ENCODE peak calls at places on chromosomes 11 and 22, in four cellular contexts. U is A549, P is lower lobe of right lung, O is lung. R is an unnamed sample. For H3K4me1, the result is how much of the 10 kb centered on the place peaks cover.

GRCh38 chr11:126914941-126915340 is 85.6 kb downstream of the KIRREL3 start:
- DNase-seq in U (no peak), P (no peak), O (no peak), R (no peak)

GRCh38 chr11:18721576-18722292 is 4.3 kb downstream of the IGSF22 start:
- DNase-seq in U (peak), P (peak), O (peak), R (peak)

GRCh38 chr11:122732342-122733300 is 77.1 kb downstream of the UBASH3B start:
- DNase-seq in U (no peak), P (no peak), O (no peak), R (no peak)

GRCh38 chr22:24423519-24424000 is 3.8 kb upstream of the ADORA2A start:
- DNase-seq in U (peak), P (peak), O (peak), R (no peak)

GRCh38 chr11:134539285-134539684 is 127.2 kb upstream of the B3GAT1 start:
- DNase-seq in U (no peak), P (no peak), O (no peak), R (no peak)

GRCh38 chr11:110857885-110858555 is 145.8 kb upstream of the ARHGAP20 start:
- DNase-seq in U (no peak), P (no peak), O (no peak), R (no peak)

GRCh38 chr22:26567610-26568009 is 22.3 kb downstream of the TPST2 start:
- DNase-seq in U (no peak), P (no peak), O (no peak), R (no peak)

GRCh38 chr11:128632151-128632791 is 44.9 kb upstream of the ETS1 start:
- DNase-seq in U (peak), P (no peak), O (no peak), R (no peak)

GRCh38 chr11:94507485-94507884 is 4.8 kb upstream of the C11orf97 start:
- DNase-seq in U (no peak), P (no peak), O (no peak), R (no peak)

GRCh38 chr22:17803871-17804270 is 29.6 kb upstream of the BID start:
- DNase-seq in U (no peak), P (no peak), O (no peak), R (no peak)

GRCh38 chr11:97361812-97362378 is 972.1 kb downstream of the JRKL start:
- DNase-seq in U (no peak), P (no peak), O (no peak), R (no peak)

GRCh38 chr11:96173424-96173823 is 169.6 kb downstream of the MAML2 start:
- DNase-seq in U (no peak), P (no peak), O (no peak), R (no peak)

GRCh38 chr11:72751293-72752087 is 718 bp downstream of the ARAP1 start:
- DNase-seq in U (no peak), P (no peak), O (peak), R (no peak)

GRCh38 chr11:10314199-10315072 is 9.6 kb downstream of the ADM start:
- DNase-seq in U (peak), P (no peak), O (no peak), R (no peak)

GRCh38 chr11:69007978-69008381 is 5.1 kb downstream of the MRGPRF start:
- DNase-seq in U (peak), P (peak), O (no peak), R (no peak)

GRCh38 chr22:25582946-25583345 is 18.5 kb downstream of the GRK3 start:
- DNase-seq in U (no peak), P (no peak), O (no peak), R (no peak)

GRCh38 chr11:60984616-60985015 is 13.1 kb downstream of the CD6 start:
- DNase-seq in U (no peak), P (no peak), O (no peak), R (no peak)

GRCh38 chr11:86463120-86463519 is 88.4 kb downstream of the CCDC81 start:
- DNase-seq in U (no peak), P (no peak), O (no peak), R (no peak)

GRCh38 chr22:38292694-38293093 is 19.9 kb upstream of the TMEM184B start:
- DNase-seq in U (no peak), P (no peak), O (no peak), R (no peak)

GRCh38 chr11:106281455-106282173 is 204.2 kb downstream of the AASDHPPT start:
- DNase-seq in U (peak), P (no peak), O (no peak), R (no peak)

GRCh38 chr11:44493383-44493782 is 72.1 kb upstream of the CD82 start:
- DNase-seq in U (no peak), P (no peak), O (no peak), R (no peak)

GRCh38 chr11:134291196-134291595 is 15.0 kb downstream of the GLB1L3 start:
- DNase-seq in U (no peak), P (no peak), O (no peak), R (no peak)

GRCh38 chr22:19817561-19818263 is 37.0 kb downstream of the GNB1L start:
- DNase-seq in U (no peak), P (peak), O (peak), R (no peak)

GRCh38 chr22:44448271-44448780 is 49.7 kb downstream of the RTL6 start:
- DNase-seq in U (peak), P (no peak), O (no peak), R (no peak)

GRCh38 chr11:44985721-44986120 is 35.0 kb upstream of the TP53I11 start:
- DNase-seq in U (no peak), P (no peak), O (no peak), R (no peak)

GRCh38 chr22:37173709-37174108 is 14.3 kb downstream of the C1QTNF6 start:
- DNase-seq in U (no peak), P (peak), O (no peak), R (no peak)

GRCh38 chr11:7116370-7116769 is 27.6 kb downstream of the RBMXL2 start:
- DNase-seq in U (no peak), P (no peak), O (no peak), R (no peak)

GRCh38 chr22:48705159-48705916 is 1122.3 kb downstream of the BRD1 start:
- DNase-seq in U (no peak), P (peak), O (no peak), R (no peak)

GRCh38 chr22:25895678-25896077 is 153.7 kb downstream of the MYO18B start:
- DNase-seq in U (no peak), P (no peak), O (no peak), R (no peak)

GRCh38 chr11:11027271-11027670 is 169.4 kb upstream of the ZBED5 start:
- DNase-seq in U (peak), P (no peak), O (peak), R (no peak)

GRCh38 chr11:27018902-27019544 is 21.6 kb upstream of the BBOX1 start:
- DNase-seq in U (no peak), P (no peak), O (no peak), R (no peak)

GRCh38 chr11:12694182-12694531 is 19.9 kb downstream of the TEAD1 start:
- DNase-seq in U (peak), P (peak), O (no peak), R (no peak)
- H3K4me1 ChIP-seq in U (half or more), P (half or more), O (under half), R (under half)

GRCh38 chr11:1762537-1763302 is 1.0 kb downstream of the CTSD start:
- DNase-seq in U (peak), P (peak), O (peak), R (no peak)

GRCh38 chr11:1761857-1762536 is 1.7 kb downstream of the CTSD start:
- DNase-seq in U (no peak), P (peak), O (no peak), R (no peak)

GRCh38 chr11:1761110-1761856 is 2.4 kb downstream of the CTSD start:
- DNase-seq in U (no peak), P (peak), O (no peak), R (no peak)

GRCh38 chr11:1763796-1764661 is at the start of gene CTSD:
- DNase-seq in U (peak), P (peak), O (peak), R (no peak)

DNA sequence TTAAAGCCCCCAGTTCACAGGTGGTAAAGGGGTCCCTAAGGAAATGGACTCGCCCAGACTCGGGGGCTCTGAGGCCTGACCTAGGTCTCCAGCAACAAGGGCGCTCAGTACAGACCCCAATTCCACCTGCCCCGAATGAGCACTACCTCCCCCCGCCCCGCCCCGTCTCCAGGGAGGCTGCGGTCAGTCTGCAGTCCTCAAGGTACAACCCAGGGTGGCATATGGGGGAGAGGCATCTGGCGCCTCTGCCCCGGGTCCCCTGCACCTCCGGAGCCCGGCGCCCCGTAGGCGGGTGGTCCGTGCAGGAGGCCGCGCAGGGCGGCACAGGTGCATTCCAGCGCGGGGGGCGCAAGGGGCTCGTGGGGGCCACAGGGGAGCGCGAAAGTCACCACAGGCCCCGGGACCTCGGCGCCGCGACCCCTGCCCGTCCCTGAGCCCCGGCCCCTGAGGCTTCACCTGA is 361 bp downstream of the CTSD start:
- DNase-seq in U (no peak), P (no peak), O (no peak), R (no peak)
- H3K27ac ChIP-seq in U (peak), P (peak), O (peak), R (no peak)

DNA sequence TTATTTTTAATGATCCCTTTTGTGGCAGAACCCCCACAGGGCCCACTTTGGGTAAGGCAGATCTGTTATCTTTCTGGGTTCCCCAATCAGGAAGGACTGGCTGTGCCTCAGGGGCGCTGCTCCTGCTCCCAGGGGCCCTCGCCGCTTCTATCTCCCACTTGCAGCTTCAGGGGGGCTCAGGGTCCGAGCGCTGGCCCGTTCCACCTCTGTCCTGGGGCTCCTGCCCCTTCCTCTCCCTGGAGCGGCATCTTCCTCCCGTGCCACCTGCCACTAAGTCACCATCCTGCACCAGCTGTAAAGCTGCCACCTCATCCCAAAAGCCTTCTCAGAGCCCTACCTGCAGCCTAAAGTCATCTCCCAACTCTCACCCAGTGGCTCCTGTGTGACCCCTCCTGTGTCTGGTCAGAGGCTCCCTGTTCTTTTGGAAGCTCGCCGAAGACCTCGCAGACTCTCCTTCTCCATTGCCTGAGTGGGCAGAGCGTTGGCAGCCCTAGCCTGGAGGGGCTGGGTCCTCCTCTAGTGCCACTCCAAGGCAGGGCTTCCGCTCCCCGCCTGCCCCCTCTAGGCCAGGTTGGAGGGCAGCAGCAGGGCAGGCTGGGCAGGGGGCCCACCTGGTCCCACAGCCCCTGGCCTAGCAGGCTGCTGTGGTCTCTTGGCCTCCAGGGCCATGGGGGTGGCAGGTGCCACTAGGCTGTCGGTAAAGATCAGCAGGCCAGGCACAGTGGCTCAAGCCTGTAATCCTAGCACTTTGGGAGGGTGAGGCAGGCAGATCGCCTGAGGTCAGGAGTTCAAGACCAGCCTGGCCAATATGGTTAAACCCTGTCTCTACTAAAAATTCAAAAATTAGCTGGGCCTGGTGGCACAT is 106.7 kb downstream of the MORC2 start:
- DNase-seq in U (no peak), P (no peak), O (no peak), R (no peak)
- H3K4me3 ChIP-seq in U (no peak), P (no peak), O (no peak), R (no peak)

GRCh38 chr11:78557236-78557635 is 17.4 kb downstream of the NARS2 start:
- DNase-seq in U (no peak), P (no peak), O (no peak), R (no peak)

GRCh38 chr11:78562398-78562797 is 12.3 kb downstream of the NARS2 start:
- DNase-seq in U (no peak), P (no peak), O (no peak), R (no peak)

GRCh38 chr11:78560066-78560597 is 14.5 kb downstream of the NARS2 start:
- DNase-seq in U (no peak), P (no peak), O (no peak), R (no peak)

GRCh38 chr11:78564037-78564888 is 10.4 kb downstream of the NARS2 start:
- DNase-seq in U (peak), P (no peak), O (peak), R (no peak)

DNA sequence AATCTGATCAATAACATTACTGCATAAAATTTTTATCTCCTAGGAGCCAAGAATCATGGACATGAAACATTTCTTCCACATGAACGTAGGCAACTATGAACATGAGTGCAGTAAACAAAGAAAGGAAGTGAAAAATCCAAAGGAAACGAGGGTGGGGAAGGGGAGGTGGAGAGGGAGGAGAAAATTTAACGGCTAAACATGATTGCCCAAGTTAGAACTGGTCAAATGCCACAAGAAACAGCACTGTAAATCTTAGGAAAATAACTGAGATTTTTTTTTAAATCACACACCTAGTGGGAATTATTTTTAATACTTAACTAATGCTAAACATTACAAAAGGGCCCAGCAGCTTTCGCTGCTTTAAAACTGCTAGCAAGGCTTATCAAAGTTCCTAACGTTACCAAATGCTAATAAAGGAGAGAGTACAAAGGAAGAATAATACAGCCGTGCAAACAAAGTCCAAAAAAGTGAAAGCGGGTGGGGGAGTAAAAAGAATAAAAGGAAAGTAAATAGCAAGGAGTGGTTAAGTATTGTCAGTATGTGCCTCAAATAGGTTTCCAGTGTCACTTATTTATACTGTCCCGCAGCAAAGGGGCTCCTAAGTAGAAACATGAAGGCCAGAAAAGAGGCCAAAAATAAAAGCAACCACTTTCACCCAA is 13.7 kb downstream of the NARS2 start:
- DNase-seq in U (no peak), P (no peak), O (no peak), R (no peak)
- H3K4me1 ChIP-seq in U (under half), P (under half), O (under half), R (under half)

GRCh38 chr11:118349475-118349874 is 5.3 kb downstream of the CD3G start:
- DNase-seq in U (no peak), P (no peak), O (no peak), R (no peak)
- H3K27ac ChIP-seq in U (no peak), P (no peak), O (no peak), R (no peak)

DNA sequence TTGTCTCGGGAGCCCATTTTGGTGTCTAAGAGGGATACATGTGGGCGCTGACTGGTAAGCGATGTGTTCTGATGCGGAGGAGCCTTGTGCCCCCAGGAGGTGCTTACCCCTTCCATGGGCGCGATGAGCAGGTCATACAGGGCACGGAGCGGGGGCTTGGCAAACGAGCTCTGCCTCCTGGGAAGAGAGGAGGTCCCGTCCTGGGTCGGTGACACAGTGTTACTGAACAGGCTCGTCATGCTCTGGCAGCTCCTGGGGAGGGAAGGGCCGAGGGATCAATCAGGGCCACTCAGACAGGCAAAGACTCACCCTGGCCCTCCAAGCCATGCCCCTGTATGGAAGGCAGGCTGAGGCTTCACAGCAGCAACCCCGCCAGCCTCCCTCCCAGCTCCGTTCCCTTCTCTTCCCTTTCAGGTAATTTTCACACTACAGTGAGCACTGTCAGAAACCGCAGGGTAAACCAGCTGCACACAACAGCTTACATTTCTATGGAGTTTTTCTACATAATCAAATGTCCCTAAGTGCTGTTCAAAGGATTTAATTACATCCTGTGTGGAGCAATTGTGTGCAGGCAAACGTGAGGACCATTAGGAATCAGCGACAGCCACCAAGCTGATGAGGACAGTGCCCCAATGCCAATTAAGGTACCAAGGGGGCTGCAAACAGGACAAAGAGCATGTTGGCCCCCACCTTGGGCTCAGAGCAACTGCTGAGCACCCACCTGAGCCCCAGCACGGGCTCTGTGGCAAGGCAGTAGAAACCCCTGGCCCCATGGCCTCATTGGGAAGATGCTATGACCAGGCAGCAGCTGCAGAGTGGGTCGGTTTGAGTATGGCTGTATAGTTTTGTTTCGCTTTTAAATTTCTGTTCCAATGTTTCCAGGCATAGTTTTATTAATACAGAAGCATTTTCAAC is 95.3 kb upstream of the PITPNB start:
- DNase-seq in U (no peak), P (peak), O (no peak), R (no peak)
- H3K4me3 ChIP-seq in U (no peak), P (no peak), O (no peak), R (no peak)

GRCh38 chr11:2650343-2650867 is 49.4 kb downstream of the KCNQ1OT1 start:
- DNase-seq in U (no peak), P (no peak), O (no peak), R (no peak)
- H3K4me1 ChIP-seq in U (under half), P (under half), O (under half), R (under half)

R was measured in iPS DF 6.9.